ENCODE peak calls at places on chromosomes 6 and 20, in four cellular contexts. F is G401, Z is SHP77 treated with DMSO at 0.1 percent for 48 hours, J is hypothalamus. X is an unnamed sample.

GRCh38 chr20:23138226-23138625 is 52.1 kb upstream of the CD93 start:
- DNase-seq in F (no peak), Z (peak; percentile 59), J (no peak), X (no peak)

GRCh38 chr6:27392623-27393022 is 4.1 kb downstream of the ZNF391 start:
- DNase-seq in F (no peak), Z (no peak), J (no peak), X (no peak)

GRCh38 chr20:19937651-19938420 is 79.3 kb upstream of the NAA20 start:
- DNase-seq in F (no peak), Z (no peak), J (no peak), X (no peak)

GRCh38 chr6:42813074-42813645 is 31.3 kb downstream of the BICRAL start:
- DNase-seq in F (no peak), Z (no peak), J (no peak), X (no peak)

GRCh38 chr20:53842301-53843099 is 227.9 kb downstream of the BCAS1 start:
- DNase-seq in F (no peak), Z (no peak), J (no peak), X (no peak)

GRCh38 chr20:44886276-44886671 is 769 bp downstream of the YWHAB start:
- DNase-seq in F (peak; percentile 30), Z (no peak), J (no peak), X (peak; percentile 13)

GRCh38 chr6:34155471-34156300 is 9.8 kb upstream of the GRM4 start:
- DNase-seq in F (no peak), Z (no peak), J (no peak), X (no peak)

GRCh38 chr20:51001697-51002265 is 21.1 kb downstream of the KCNG1 start:
- DNase-seq in F (no peak), Z (no peak), J (no peak), X (no peak)

GRCh38 chr6:39206250-39206721 is 23.0 kb downstream of the KCNK5 start:
- DNase-seq in F (no peak), Z (no peak), J (no peak), X (no peak)

GRCh38 chr6:403659-404655 is 12.4 kb downstream of the IRF4 start:
- DNase-seq in F (no peak), Z (no peak), J (no peak), X (no peak)

GRCh38 chr20:62069741-62070216 is 4.1 kb upstream of the TAF4 start:
- DNase-seq in F (no peak), Z (no peak), J (no peak), X (no peak)

GRCh38 chr6:151068761-151069312 is 170.9 kb upstream of the AKAP12 start:
- DNase-seq in F (no peak), Z (no peak), J (no peak), X (no peak)

GRCh38 chr6:134956032-134956431 is 6.1 kb upstream of the ALDH8A1 start:
- DNase-seq in F (no peak), Z (no peak), J (no peak), X (no peak)

GRCh38 chr6:52241819-52242218 is 2.5 kb downstream of the IL17F start:
- DNase-seq in F (no peak), Z (no peak), J (no peak), X (no peak)

GRCh38 chr6:44538841-44539240 is 151.3 kb downstream of the CDC5L start:
- DNase-seq in F (no peak), Z (no peak), J (no peak), X (no peak)

GRCh38 chr6:71410164-71410566 is 121.6 kb downstream of the OGFRL1 start:
- DNase-seq in F (no peak), Z (no peak), J (no peak), X (no peak)

GRCh38 chr20:61953789-61954125 is 111.9 kb downstream of the TAF4 start:
- DNase-seq in F (no peak), Z (peak; percentile 18), J (no peak), X (no peak)

GRCh38 chr20:44419131-44419844 is 56.4 kb upstream of the TTPAL start:
- DNase-seq in F (no peak), Z (no peak), J (no peak), X (no peak)

GRCh38 chr6:112911949-112912348 is 564.8 kb downstream of the RFPL4B start:
- DNase-seq in F (no peak), Z (no peak), J (no peak), X (no peak)

GRCh38 chr20:25543068-25543467 is 42.3 kb downstream of the NINL start:
- DNase-seq in F (no peak), Z (no peak), J (no peak), X (no peak)

GRCh38 chr6:62652692-62653328 is 366.8 kb upstream of the KHDRBS2 start:
- DNase-seq in F (no peak), Z (no peak), J (no peak), X (no peak)

GRCh38 chr6:474454-475185 is 83.1 kb downstream of the IRF4 start:
- DNase-seq in F (no peak), Z (no peak), J (no peak), X (no peak)

GRCh38 chr20:38072885-38073284 is 39.3 kb downstream of the RPRD1B start:
- DNase-seq in F (no peak), Z (no peak), J (no peak), X (no peak)

GRCh38 chr20:56843817-56844216 is 214.7 kb downstream of the TFAP2C start:
- DNase-seq in F (no peak), Z (no peak), J (no peak), X (no peak)

GRCh38 chr20:2820084-2820895 is 4.1 kb downstream of the TMEM239 start:
- DNase-seq in F (no peak), Z (no peak), J (no peak), X (no peak)

GRCh38 chr6:154314084-154314483 is 42.5 kb downstream of the IPCEF1 start:
- DNase-seq in F (no peak), Z (no peak), J (no peak), X (no peak)

GRCh38 chr20:45833030-45833882 is at the start of gene SNX21:
- DNase-seq in F (peak; percentile 82), Z (peak; percentile 18), J (peak; percentile 61), X (peak; percentile 77)